ENCODE peak calls at places on chromosomes 16 and 17, in seven cellular contexts. X, V, T, I, H, W and U are unnamed samples.

GRCh38 chr17:44424828-44425463 is 35.5 kb upstream of the ITGA2B start:
- DNase-seq in X (no peak), V (no peak), T (no peak), I (no peak), H (no peak), W (no peak), U (no peak)

GRCh38 chr16:89324056-89325010 is 106.8 kb downstream of the ZNF778 start:
- DNase-seq in X (peak), V (no peak), T (no peak), I (no peak), H (peak), W (no peak), U (no peak)

GRCh38 chr17:5667871-5668270 is 83.6 kb upstream of the NLRP1 start:
- DNase-seq in X (no peak), V (no peak), T (no peak), I (no peak), H (peak), W (no peak), U (no peak)

GRCh38 chr16:87325480-87325879 is 8.3 kb upstream of the C16orf95 start:
- DNase-seq in X (no peak), V (no peak), T (no peak), I (no peak), H (peak), W (no peak), U (no peak)

GRCh38 chr16:30882429-30883310 is 11.2 kb downstream of the BCL7C start:
- DNase-seq in X (no peak), V (no peak), T (no peak), I (no peak), H (no peak), W (no peak), U (no peak)

GRCh38 chr17:64126918-64127317 is 3.0 kb downstream of the ERN1 start:
- DNase-seq in X (peak), V (no peak), T (no peak), I (no peak), H (no peak), W (no peak), U (no peak)

GRCh38 chr17:38809828-38810227 is 10.5 kb upstream of the PIP4K2B start:
- DNase-seq in X (no peak), V (no peak), T (no peak), I (no peak), H (no peak), W (no peak), U (no peak)

GRCh38 chr16:9088848-9089247 is 2.6 kb upstream of the HAPSTR1 start:
- DNase-seq in X (no peak), V (no peak), T (no peak), I (no peak), H (no peak), W (no peak), U (no peak)

GRCh38 chr16:48194828-48195566 is 39.2 kb upstream of the ABCC12 start:
- DNase-seq in X (peak), V (no peak), T (no peak), I (peak), H (no peak), W (no peak), U (no peak)

GRCh38 chr17:3675886-3676285 is 7.3 kb downstream of the EMC6 start:
- DNase-seq in X (no peak), V (no peak), T (no peak), I (no peak), H (no peak), W (no peak), U (no peak)

GRCh38 chr17:29160253-29160652 is 19.9 kb downstream of the MYO18A start:
- DNase-seq in X (no peak), V (no peak), T (no peak), I (no peak), H (no peak), W (no peak), U (no peak)

GRCh38 chr17:63349478-63350000 is 96.6 kb downstream of the CYB561 start:
- DNase-seq in X (peak), V (no peak), T (no peak), I (no peak), H (no peak), W (no peak), U (no peak)

GRCh38 chr17:81397314-81398169 is 2.3 kb downstream of the BAHCC1 start:
- DNase-seq in X (peak), V (no peak), T (no peak), I (no peak), H (peak), W (peak), U (peak)

GRCh38 chr17:29572691-29573557 is 4.4 kb downstream of the TP53I13 start:
- DNase-seq in X (peak), V (peak), T (peak), I (no peak), H (no peak), W (peak), U (no peak)

GRCh38 chr17:69574257-69575197 is 160.0 kb downstream of the MAP2K6 start:
- DNase-seq in X (peak), V (no peak), T (no peak), I (no peak), H (peak), W (no peak), U (no peak)

GRCh38 chr17:16381496-16381820 is 567 bp downstream of the UBB start:
- DNase-seq in X (peak), V (no peak), T (no peak), I (no peak), H (no peak), W (no peak), U (peak)

GRCh38 chr16:85916141-85916890 is 17.4 kb downstream of the IRF8 start:
- DNase-seq in X (peak), V (no peak), T (no peak), I (no peak), H (peak), W (no peak), U (no peak)

GRCh38 chr16:88505405-88506082 is 52.5 kb downstream of the ZFPM1 start:
- DNase-seq in X (peak), V (no peak), T (peak), I (peak), H (peak), W (no peak), U (peak)

GRCh38 chr16:58128721-58129096 is 472 bp downstream of the CFAP20 start:
- DNase-seq in X (no peak), V (no peak), T (peak), I (no peak), H (peak), W (no peak), U (peak)

GRCh38 chr16:82629441-82630027 is 2.8 kb downstream of the CDH13 start:
- DNase-seq in X (peak), V (no peak), T (no peak), I (no peak), H (peak), W (no peak), U (no peak)